ENCODE peak calls at places on chromosomes 3 and 15, in five cellular contexts. Z is K562, P is GM23248, D is adipocyte, G is fibroblast of lung. N is an unnamed sample.

GRCh38 chr15:97661796-97662195 is 298.7 kb upstream of the ARRDC4 start:
- DNase-seq in Z (no peak), P (no peak), D (no peak), G (no peak), N (no peak)

GRCh38 chr3:8835385-8835784 is 66.0 kb upstream of the OXTR start:
- DNase-seq in Z (no peak), P (no peak), D (no peak), G (no peak), N (no peak)

GRCh38 chr3:81462921-81463320 is 298.5 kb downstream of the GBE1 start:
- DNase-seq in Z (no peak), P (no peak), D (no peak), G (no peak), N (no peak)

GRCh38 chr3:14007006-14007405 is 117.7 kb downstream of the CHCHD4 start:
- DNase-seq in Z (no peak), P (no peak), D (no peak), G (no peak), N (peak; percentile 78)

GRCh38 chr3:125014570-125015179 is 41.1 kb downstream of the HEG1 start:
- DNase-seq in Z (no peak), P (no peak), D (no peak), G (no peak), N (no peak)

GRCh38 chr15:28907338-28907961 is 21.7 kb downstream of the APBA2 start:
- DNase-seq in Z (no peak), P (no peak), D (no peak), G (no peak), N (no peak)

GRCh38 chr15:96064351-96064756 is 266.1 kb upstream of the NR2F2 start:
- DNase-seq in Z (no peak), P (no peak), D (peak; percentile 87), G (peak; percentile 76), N (no peak)

GRCh38 chr15:75153084-75153483 is 48.6 kb upstream of the C15orf39 start:
- DNase-seq in Z (peak; percentile 71), P (peak; percentile 39), D (no peak), G (peak; percentile 31), N (no peak)

GRCh38 chr15:78811124-78811824 is at the start of gene ADAMTS7:
- DNase-seq in Z (peak; percentile 72), P (peak; percentile 87), D (peak; percentile 94), G (peak; percentile 75), N (peak; percentile 51)

GRCh38 chr3:81723732-81724313 is 37.6 kb downstream of the GBE1 start:
- DNase-seq in Z (peak; percentile 29), P (peak; percentile 71), D (peak; percentile 73), G (peak; percentile 48), N (no peak)

GRCh38 chr3:72664576-72664975 is 183.7 kb downstream of the SHQ1 start:
- DNase-seq in Z (no peak), P (peak; percentile 65), D (peak; percentile 90), G (peak; percentile 11), N (no peak)

GRCh38 chr15:77415450-77416448 is 4.2 kb downstream of the PEAK1 start:
- DNase-seq in Z (peak; percentile 14), P (peak; percentile 82), D (peak; percentile 78), G (peak; percentile 80), N (no peak)

GRCh38 chr3:88058322-88058592 is 548 bp downstream of the CGGBP1 start:
- DNase-seq in Z (no peak), P (no peak), D (no peak), G (no peak), N (no peak)

GRCh38 chr15:65082303-65082958 is 5.9 kb downstream of the KBTBD13 start:
- DNase-seq in Z (no peak), P (no peak), D (no peak), G (no peak), N (no peak)

GRCh38 chr3:126826693-126827092 is 122.7 kb downstream of the CHCHD6 start:
- DNase-seq in Z (no peak), P (no peak), D (no peak), G (no peak), N (no peak)

GRCh38 chr15:48177383-48177874 is 666 bp downstream of the MYEF2 start:
- DNase-seq in Z (no peak), P (peak; percentile 68), D (peak; percentile 68), G (peak; percentile 51), N (peak; percentile 20)

GRCh38 chr3:99419111-99419510 is 219.3 kb upstream of the COL8A1 start:
- DNase-seq in Z (no peak), P (peak; percentile 76), D (peak; percentile 67), G (no peak), N (no peak)

GRCh38 chr15:82064824-82065223 is 19.0 kb upstream of the MEX3B start:
- DNase-seq in Z (no peak), P (peak; percentile 26), D (no peak), G (peak; percentile 29), N (no peak)

GRCh38 chr15:77144028-77144427 is 73.1 kb upstream of the TSPAN3 start:
- DNase-seq in Z (no peak), P (peak; percentile 71), D (peak; percentile 52), G (peak; percentile 46), N (peak; percentile 25)

GRCh38 chr3:197846491-197846890 is 55.4 kb downstream of the LRCH3 start:
- DNase-seq in Z (no peak), P (no peak), D (no peak), G (no peak), N (no peak)

GRCh38 chr15:75809986-75810750 is 33.1 kb upstream of the UBE2Q2 start:
- DNase-seq in Z (peak; percentile 59), P (peak; percentile 44), D (peak; percentile 4), G (peak; percentile 33), N (peak; percentile 60)

GRCh38 chr3:62803276-62803675 is 71.9 kb downstream of the CADPS start:
- DNase-seq in Z (no peak), P (no peak), D (no peak), G (no peak), N (no peak)

GRCh38 chr15:45181491-45182285 is 6.1 kb downstream of the SHF start:
- DNase-seq in Z (no peak), P (no peak), D (no peak), G (no peak), N (no peak)

GRCh38 chr3:13571264-13571663 is 22.3 kb downstream of the FBLN2 start:
- DNase-seq in Z (no peak), P (no peak), D (no peak), G (no peak), N (no peak)

GRCh38 chr15:92226020-92226612 is 167.6 kb upstream of the ST8SIA2 start:
- DNase-seq in Z (peak; percentile 13), P (peak; percentile 49), D (peak; percentile 45), G (no peak), N (peak; percentile 37)

GRCh38 chr3:153029350-153029749 is 132.7 kb upstream of the RAP2B start:
- DNase-seq in Z (peak; percentile 88), P (peak; percentile 73), D (peak; percentile 60), G (peak; percentile 62), N (peak; percentile 58)

GRCh38 chr3:18378218-18378617 is 46.9 kb downstream of the SATB1 start:
- DNase-seq in Z (no peak), P (no peak), D (no peak), G (no peak), N (no peak)

GRCh38 chr15:55230051-55230670 is 33.4 kb upstream of the RSL24D1 start:
- DNase-seq in Z (no peak), P (peak; percentile 42), D (no peak), G (peak; percentile 24), N (no peak)

GRCh38 chr15:100623301-100623700 is 20.9 kb downstream of the ASB7 start:
- DNase-seq in Z (no peak), P (peak; percentile 47), D (no peak), G (no peak), N (peak; percentile 12)

GRCh38 chr15:52220896-52221660 is 29.9 kb upstream of the GNB5 start:
- DNase-seq in Z (no peak), P (no peak), D (no peak), G (no peak), N (no peak)
- H3K4me1 ChIP-seq in Z (peaks cover 2% of the 10 kb centered on the region), P (no peaks in the 10 kb centered on the region), D (no peaks in the 10 kb centered on the region), G (no peaks in the 10 kb centered on the region), N (no peaks in the 10 kb centered on the region)

DNA sequence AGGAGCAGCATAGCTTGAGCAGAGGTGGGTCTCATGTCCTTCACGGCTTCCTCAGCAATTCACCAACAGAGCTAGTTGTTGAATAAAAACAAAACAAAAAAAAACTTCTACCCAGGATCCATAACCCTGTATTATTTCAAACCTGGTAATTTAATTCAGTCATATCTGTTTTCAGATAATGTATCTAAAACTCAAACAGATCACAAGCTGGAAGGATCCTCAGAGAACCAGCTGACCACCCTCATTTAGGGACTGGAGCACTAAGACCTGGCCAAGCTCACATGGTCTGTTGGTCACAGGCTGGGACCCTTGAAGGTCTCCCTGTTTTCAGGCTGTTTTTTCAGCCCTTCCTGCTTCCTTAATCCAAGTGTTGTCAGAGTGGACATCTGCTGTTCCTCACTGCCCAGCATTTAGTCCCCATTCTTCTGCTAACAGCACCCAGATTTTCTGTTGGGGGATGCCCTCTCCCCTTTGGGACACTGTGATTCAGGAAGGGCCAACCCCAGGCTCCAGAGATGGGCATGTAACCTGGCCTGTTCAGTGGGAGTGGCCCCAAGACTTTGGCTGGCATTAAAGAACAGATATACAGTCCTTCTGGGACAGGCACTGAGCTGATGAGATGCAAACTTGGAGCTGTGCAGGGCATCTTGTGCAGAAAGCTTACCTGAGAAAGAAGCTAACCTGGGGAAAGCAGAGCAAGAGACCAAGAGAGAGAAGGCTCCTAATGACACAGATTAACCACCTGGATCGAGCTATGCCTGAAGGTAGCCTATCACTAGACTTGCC is 78.8 kb upstream of the SPATA12 start:
- DNase-seq in Z (no peak), P (no peak), D (no peak), G (no peak), N (no peak)
- H3K9ac ChIP-seq in Z (no peak overlapping the region), P (peak overlapping the region; percentile 56), D (peak overlapping the region; percentile 53), G (no peak overlapping the region), N (no peak overlapping the region)

GRCh38 chr3:185151959-185152432 is 864 bp downstream of the C3orf70 start:
- DNase-seq in Z (no peak), P (peak; percentile 39), D (no peak), G (peak; percentile 28), N (no peak)
- H3K27me3 ChIP-seq in Z (peaks cover 34% of the 10 kb centered on the region), P (peaks cover 72% of the 10 kb centered on the region), D (peaks cover 2% of the 10 kb centered on the region), G (peaks cover 6% of the 10 kb centered on the region), N (peaks cover 46% of the 10 kb centered on the region)

GRCh38 chr15:98745179-98745578 is 96.8 kb downstream of the IGF1R start:
- DNase-seq in Z (no peak), P (no peak), D (no peak), G (no peak), N (peak; percentile 41)
- H3K4me1 ChIP-seq in Z (no peaks in the 10 kb centered on the region), P (no peaks in the 10 kb centered on the region), D (no peaks in the 10 kb centered on the region), G (no peaks in the 10 kb centered on the region), N (peaks cover 48% of the 10 kb centered on the region)

GRCh38 chr3:119657887-119658702 is 2.3 kb downstream of the POPDC2 start:
- DNase-seq in Z (peak; percentile 41), P (no peak), D (no peak), G (no peak), N (no peak)

GRCh38 chr3:119662604-119663377 is 2.4 kb upstream of the POPDC2 start:
- DNase-seq in Z (no peak), P (peak; percentile 60), D (no peak), G (peak; percentile 37), N (no peak)

GRCh38 chr3:119660474-119661150 is at the start of gene POPDC2:
- DNase-seq in Z (no peak), P (no peak), D (no peak), G (no peak), N (no peak)

GRCh38 chr3:119658994-119659393 is 1.4 kb downstream of the POPDC2 start:
- DNase-seq in Z (no peak), P (no peak), D (no peak), G (no peak), N (no peak)

GRCh38 chr3:119659584-119660291 is 651 bp downstream of the POPDC2 start:
- DNase-seq in Z (no peak), P (no peak), D (no peak), G (no peak), N (no peak)
- H3K9ac ChIP-seq in Z (no peak overlapping the region), P (no peak overlapping the region), D (no peak overlapping the region), G (no peak overlapping the region), N (no peak overlapping the region)